ENCODE peak calls at places on chromosomes 7 and 10, in six cellular contexts. X is Calu3, F is psoas muscle, L is cardiac muscle cell, J is A549, K is endodermal cell. G is an unnamed sample.

GRCh38 chr10:31721166-31721565 is 207.5 kb downstream of the ARHGAP12 start:
- DNase-seq in X (no peak), F (no peak), L (no peak), J (no peak), K (no peak), G (no peak)

GRCh38 chr7:86226191-86226590 is 417.5 kb upstream of the GRM3 start:
- DNase-seq in X (no peak), F (no peak), L (no peak), J (no peak), K (no peak), G (no peak)

GRCh38 chr7:46558482-46559193 is 637.6 kb upstream of the IGFBP3 start:
- DNase-seq in X (no peak), F (no peak), L (no peak), J (peak), K (no peak), G (peak)

GRCh38 chr7:50507898-50508470 is 57.2 kb downstream of the DDC start:
- DNase-seq in X (no peak), F (peak), L (peak), J (no peak), K (no peak), G (no peak)

GRCh38 chr7:105216786-105217185 is 171.9 kb downstream of the SRPK2 start:
- DNase-seq in X (no peak), F (no peak), L (no peak), J (peak), K (no peak), G (no peak)

GRCh38 chr7:139771001-139771956 is 6.5 kb downstream of the HIPK2 start:
- DNase-seq in X (peak), F (no peak), L (no peak), J (peak), K (peak), G (peak)

GRCh38 chr7:22726345-22726848 is 603 bp upstream of the IL6 start:
- DNase-seq in X (peak), F (peak), L (peak), J (peak), K (peak), G (peak)

GRCh38 chr7:94578615-94579014 is 69.0 kb downstream of the CASD1 start:
- DNase-seq in X (peak), F (no peak), L (no peak), J (no peak), K (no peak), G (no peak)

GRCh38 chr10:91521444-91521843 is 111.3 kb downstream of the HECTD2 start:
- DNase-seq in X (no peak), F (no peak), L (no peak), J (no peak), K (no peak), G (peak)

GRCh38 chr10:99548041-99548530 is 15.3 kb downstream of the NKX2-3 start:
- DNase-seq in X (no peak), F (no peak), L (no peak), J (peak), K (peak), G (peak)

GRCh38 chr10:119462773-119463172 is 79.7 kb downstream of the RGS10 start:
- DNase-seq in X (no peak), F (no peak), L (no peak), J (no peak), K (no peak), G (no peak)

GRCh38 chr10:119461923-119462322 is 80.6 kb downstream of the RGS10 start:
- DNase-seq in X (no peak), F (no peak), L (no peak), J (no peak), K (no peak), G (no peak)

GRCh38 chr10:119459681-119460340 is 82.7 kb downstream of the RGS10 start:
- DNase-seq in X (no peak), F (no peak), L (no peak), J (no peak), K (no peak), G (no peak)

GRCh38 chr10:119460369-119461195 is 81.9 kb downstream of the RGS10 start:
- DNase-seq in X (no peak), F (no peak), L (no peak), J (no peak), K (no peak), G (no peak)

DNA sequence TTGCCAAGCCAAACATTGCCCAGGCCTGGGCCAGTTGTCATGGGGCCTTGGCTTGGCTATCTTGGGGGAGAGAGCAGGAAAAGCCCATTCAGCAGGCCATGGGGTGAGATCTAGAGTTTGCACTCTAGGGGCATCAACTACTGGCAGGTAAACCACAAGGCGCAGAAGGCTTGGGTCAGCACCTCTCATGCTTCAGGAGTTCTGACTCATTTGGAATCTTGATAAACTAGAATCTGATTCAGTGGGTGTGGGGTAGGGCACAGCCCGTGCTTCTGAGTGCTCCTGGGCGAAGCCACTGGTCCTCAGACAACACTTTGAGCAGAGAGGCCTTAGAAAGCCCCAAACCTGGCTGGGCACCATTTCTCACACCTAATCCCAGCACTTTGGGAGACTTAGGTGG is 81.1 kb downstream of the RGS10 start:
- DNase-seq in X (peak), F (no peak), L (no peak), J (no peak), K (no peak), G (no peak)
- TF ChIP-seq CTCF in X (no peak), F (no peak), L (no peak), J (no peak), K (no peak), G (no peak)

GRCh38 chr10:132684164-132684891 is 101.6 kb downstream of the NKX6-2 start:
- DNase-seq in X (peak), F (peak), L (no peak), J (no peak), K (peak), G (no peak)

GRCh38 chr10:132685921-132686680 is 99.8 kb downstream of the NKX6-2 start:
- DNase-seq in X (no peak), F (peak), L (no peak), J (no peak), K (peak), G (no peak)

GRCh38 chr10:132687181-132687892 is 98.6 kb downstream of the NKX6-2 start:
- DNase-seq in X (no peak), F (peak), L (no peak), J (no peak), K (peak), G (no peak)

GRCh38 chr10:132687893-132688579 is 97.9 kb downstream of the NKX6-2 start:
- DNase-seq in X (no peak), F (peak), L (no peak), J (no peak), K (peak), G (no peak)

GRCh38 chr10:132685121-132685891 is 100.6 kb downstream of the NKX6-2 start:
- DNase-seq in X (peak), F (no peak), L (no peak), J (no peak), K (peak), G (no peak)
- TF ChIP-seq CTCF in X (no peak), F (no peak), L (no peak), J (no peak), K (no peak), G (no peak)

GRCh38 chr7:12211054-12212050 is at the start of gene TMEM106B:
- DNase-seq in X (peak), F (peak), L (peak), J (peak), K (peak), G (peak)
- TF ChIP-seq CTCF in X (no peak), F (no peak), L (no peak), J (peak), K (peak), G (no peak)

GRCh38 chr10:133438711-133439273 is 14.4 kb upstream of the SPRN start:
- DNase-seq in X (no peak), F (no peak), L (no peak), J (peak), K (peak), G (peak)
- TF ChIP-seq CTCF in X (no peak), F (no peak), L (peak), J (peak), K (no peak), G (peak)

GRCh38 chr10:43884516-43885105 is 235.9 kb upstream of the ZNF32 start:
- DNase-seq in X (no peak), F (no peak), L (no peak), J (no peak), K (no peak), G (no peak)

GRCh38 chr10:43881657-43882056 is 233.0 kb upstream of the ZNF32 start:
- DNase-seq in X (no peak), F (no peak), L (no peak), J (no peak), K (no peak), G (no peak)

GRCh38 chr10:43888551-43888950 is 239.9 kb upstream of the ZNF32 start:
- DNase-seq in X (no peak), F (no peak), L (no peak), J (no peak), K (no peak), G (peak)

GRCh38 chr10:43885252-43885651 is 236.6 kb upstream of the ZNF32 start:
- DNase-seq in X (no peak), F (no peak), L (no peak), J (no peak), K (peak), G (no peak)

GRCh38 chr10:43885842-43886241 is 237.2 kb upstream of the ZNF32 start:
- DNase-seq in X (peak), F (no peak), L (no peak), J (no peak), K (peak), G (no peak)
- TF ChIP-seq CTCF in X (no peak), F (no peak), L (no peak), J (no peak), K (peak), G (no peak)

GRCh38 chr7:150823484-150824126 is 23.0 kb downstream of the TMEM176A start:
- DNase-seq in X (no peak), F (no peak), L (peak), J (no peak), K (no peak), G (no peak)

GRCh38 chr7:150823010-150823409 is 22.4 kb downstream of the TMEM176A start:
- DNase-seq in X (no peak), F (no peak), L (no peak), J (no peak), K (no peak), G (no peak)

GRCh38 chr7:150818971-150819370 is 18.4 kb downstream of the TMEM176A start:
- DNase-seq in X (no peak), F (no peak), L (no peak), J (no peak), K (no peak), G (no peak)

GRCh38 chr7:150820148-150820547 is 19.6 kb downstream of the TMEM176A start:
- DNase-seq in X (no peak), F (no peak), L (no peak), J (no peak), K (no peak), G (no peak)

DNA sequence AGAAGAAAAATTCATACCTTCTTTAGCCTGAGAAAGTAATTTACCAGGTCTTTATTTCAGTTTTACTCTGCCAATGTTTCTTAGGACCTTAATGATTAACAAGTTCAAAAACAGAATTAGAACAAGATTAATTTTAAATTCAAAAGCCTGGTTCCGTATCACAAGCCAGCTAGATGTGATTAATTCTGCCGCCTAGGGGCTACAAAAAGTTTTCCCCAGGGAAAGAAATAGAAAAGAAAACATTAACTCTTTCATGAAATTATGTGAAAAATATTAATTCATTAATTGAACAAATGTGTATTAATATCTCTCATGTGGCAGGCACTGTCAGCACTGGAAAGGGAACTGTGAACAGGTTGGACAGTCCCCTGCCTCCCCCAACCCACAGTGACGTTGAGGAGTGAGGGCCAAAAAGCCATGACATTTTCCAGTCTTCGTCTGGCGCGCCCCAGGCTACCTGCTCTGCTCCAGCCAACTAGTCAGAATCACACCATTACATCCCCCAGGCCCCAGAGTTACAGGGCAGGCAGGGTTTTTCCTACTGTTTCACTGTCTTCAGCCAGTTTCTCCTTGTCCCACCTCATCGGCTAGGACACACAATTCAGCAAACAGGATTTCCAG is 20.1 kb downstream of the TMEM176A start:
- DNase-seq in X (no peak), F (no peak), L (no peak), J (no peak), K (no peak), G (no peak)
- TF ChIP-seq CTCF in X (no peak), F (no peak), L (no peak), J (no peak), K (no peak), G (no peak)

GRCh38 chr10:1545524-1545923 is 191.8 kb downstream of the ADARB2 start:
- DNase-seq in X (no peak), F (no peak), L (no peak), J (no peak), K (no peak), G (no peak)

GRCh38 chr10:1543596-1543995 is 193.7 kb downstream of the ADARB2 start:
- DNase-seq in X (no peak), F (no peak), L (no peak), J (no peak), K (no peak), G (no peak)

GRCh38 chr10:1546431-1547110 is 190.8 kb downstream of the ADARB2 start:
- DNase-seq in X (no peak), F (no peak), L (no peak), J (no peak), K (no peak), G (no peak)

GRCh38 chr10:1544209-1544673 is 193.1 kb downstream of the ADARB2 start:
- DNase-seq in X (no peak), F (no peak), L (no peak), J (no peak), K (no peak), G (no peak)

GRCh38 chr10:1544929-1545328 is 192.4 kb downstream of the ADARB2 start:
- DNase-seq in X (no peak), F (no peak), L (no peak), J (no peak), K (peak), G (no peak)
- TF ChIP-seq CTCF in X (no peak), F (no peak), L (no peak), J (no peak), K (no peak), G (no peak)